ENCODE peak calls at places on chromosomes 4 and X, in six cellular contexts. One of them, this sample, is unnamed. For H3K27me3, the result is how much of the 10 kb centered on the place peaks cover.

GRCh38 chr4:3437582-3437936 is 4.2 kb upstream of the HGFAC start:
- DNase-seq in neural progenitor cell: no peak
- DNase-seq in GM23248: no peak
- DNase-seq in ovary: peak
- DNase-seq in psoas muscle: peak
- DNase-seq in transverse colon: no peak
- DNase-seq in this sample: no peak

GRCh38 chrX:46683023-46683422 is 75.9 kb downstream of the SLC9A7 start:
- DNase-seq in neural progenitor cell: no peak
- DNase-seq in GM23248: peak
- DNase-seq in ovary: no peak
- DNase-seq in psoas muscle: no peak
- DNase-seq in transverse colon: no peak
- DNase-seq in this sample: no peak

GRCh38 chrX:20143539-20143938 is 1.9 kb upstream of the EIF1AX start:
- DNase-seq in neural progenitor cell: no peak
- DNase-seq in GM23248: no peak
- DNase-seq in ovary: no peak
- DNase-seq in psoas muscle: no peak
- DNase-seq in transverse colon: no peak
- DNase-seq in this sample: no peak

GRCh38 chr4:36414248-36414647 is 132.8 kb downstream of the DTHD1 start:
- DNase-seq in neural progenitor cell: no peak
- DNase-seq in GM23248: no peak
- DNase-seq in ovary: no peak
- DNase-seq in psoas muscle: no peak
- DNase-seq in transverse colon: no peak
- DNase-seq in this sample: no peak

GRCh38 chrX:153102436-153102835 is 30.2 kb downstream of the PNMA6A start:
- DNase-seq in neural progenitor cell: no peak
- DNase-seq in GM23248: no peak
- DNase-seq in ovary: no peak
- DNase-seq in psoas muscle: no peak
- DNase-seq in transverse colon: no peak
- DNase-seq in this sample: no peak

GRCh38 chr4:132557660-132558059 is 591.4 kb upstream of the PCDH10 start:
- DNase-seq in neural progenitor cell: peak
- DNase-seq in GM23248: no peak
- DNase-seq in ovary: no peak
- DNase-seq in psoas muscle: no peak
- DNase-seq in transverse colon: no peak
- DNase-seq in this sample: no peak

GRCh38 chrX:107563851-107564250 is 64.5 kb upstream of the PRPS1 start:
- DNase-seq in neural progenitor cell: no peak
- DNase-seq in GM23248: no peak
- DNase-seq in ovary: no peak
- DNase-seq in psoas muscle: no peak
- DNase-seq in transverse colon: no peak
- DNase-seq in this sample: no peak

GRCh38 chrX:95056901-95057300 is 1382.9 kb downstream of the FAM133A start:
- DNase-seq in neural progenitor cell: peak
- DNase-seq in GM23248: peak
- DNase-seq in ovary: no peak
- DNase-seq in psoas muscle: no peak
- DNase-seq in transverse colon: no peak
- DNase-seq in this sample: no peak

GRCh38 chrX:86149089-86149488 is 838 bp downstream of the DACH2 start:
- DNase-seq in neural progenitor cell: peak
- DNase-seq in GM23248: no peak
- DNase-seq in ovary: no peak
- DNase-seq in psoas muscle: no peak
- DNase-seq in transverse colon: no peak
- DNase-seq in this sample: no peak

GRCh38 chr4:83329521-83330105 is 5.0 kb downstream of the HPSE start:
- DNase-seq in neural progenitor cell: no peak
- DNase-seq in GM23248: peak
- DNase-seq in ovary: no peak
- DNase-seq in psoas muscle: no peak
- DNase-seq in transverse colon: no peak
- DNase-seq in this sample: no peak

GRCh38 chr4:99652596-99653436 is 4.8 kb downstream of the C4orf54 start:
- DNase-seq in neural progenitor cell: no peak
- DNase-seq in GM23248: no peak
- DNase-seq in ovary: peak
- DNase-seq in psoas muscle: peak
- DNase-seq in transverse colon: no peak
- DNase-seq in this sample: no peak

GRCh38 chrX:107857815-107858214 is 32.1 kb downstream of the MID2 start:
- DNase-seq in neural progenitor cell: no peak
- DNase-seq in GM23248: no peak
- DNase-seq in ovary: no peak
- DNase-seq in psoas muscle: no peak
- DNase-seq in transverse colon: no peak
- DNase-seq in this sample: no peak

GRCh38 chr4:56861365-56861764 is 39.9 kb upstream of the SPINK2 start:
- DNase-seq in neural progenitor cell: peak
- DNase-seq in GM23248: no peak
- DNase-seq in ovary: no peak
- DNase-seq in psoas muscle: no peak
- DNase-seq in transverse colon: no peak
- DNase-seq in this sample: no peak

GRCh38 chr4:18081708-18082107 is 60.2 kb upstream of the LCORL start:
- DNase-seq in neural progenitor cell: no peak
- DNase-seq in GM23248: no peak
- DNase-seq in ovary: no peak
- DNase-seq in psoas muscle: no peak
- DNase-seq in transverse colon: no peak
- DNase-seq in this sample: no peak

GRCh38 chrX:134526399-134526798 is 66.4 kb downstream of the HPRT1 start:
- DNase-seq in neural progenitor cell: no peak
- DNase-seq in GM23248: peak
- DNase-seq in ovary: no peak
- DNase-seq in psoas muscle: no peak
- DNase-seq in transverse colon: no peak
- DNase-seq in this sample: no peak

GRCh38 chr4:105619193-105619931 is 66.9 kb downstream of the ARHGEF38 start:
- DNase-seq in neural progenitor cell: no peak
- DNase-seq in GM23248: no peak
- DNase-seq in ovary: peak
- DNase-seq in psoas muscle: peak
- DNase-seq in transverse colon: peak
- DNase-seq in this sample: no peak

GRCh38 chrX:150162141-150162540 is 201.0 kb upstream of the MAMLD1 start:
- DNase-seq in neural progenitor cell: no peak
- DNase-seq in GM23248: peak
- DNase-seq in ovary: no peak
- DNase-seq in psoas muscle: no peak
- DNase-seq in transverse colon: no peak
- DNase-seq in this sample: peak

DNA sequence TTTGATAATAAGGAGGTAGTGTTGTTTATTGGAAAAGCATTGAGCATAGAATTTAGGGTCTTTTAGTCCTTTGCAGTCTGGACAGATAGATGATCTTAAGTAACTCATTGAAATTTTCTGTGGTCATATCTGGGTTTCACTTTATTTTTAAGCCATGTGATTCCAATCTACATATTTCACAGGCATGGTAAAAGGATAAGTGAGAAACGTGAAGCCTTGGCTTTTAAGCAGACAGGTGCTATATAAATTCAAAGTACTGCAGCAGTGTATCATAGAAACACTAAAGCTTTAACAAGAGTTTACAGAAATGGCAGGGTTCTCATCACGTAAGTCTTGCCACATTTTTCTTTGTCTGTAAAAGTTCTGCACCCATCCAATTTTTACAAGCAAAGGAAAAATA is 4.9 kb downstream of the PLS3 start:
- DNase-seq in neural progenitor cell: no peak
- DNase-seq in GM23248: no peak
- DNase-seq in ovary: no peak
- DNase-seq in psoas muscle: no peak
- DNase-seq in transverse colon: no peak
- DNase-seq in this sample: no peak
- H3K27me3 ChIP-seq in neural progenitor cell: under half
- H3K27me3 ChIP-seq in GM23248: under half
- H3K27me3 ChIP-seq in ovary: under half
- H3K27me3 ChIP-seq in psoas muscle: under half
- H3K27me3 ChIP-seq in transverse colon: under half
- H3K27me3 ChIP-seq in this sample: under half

GRCh38 chrX:137646472-137646871 is 80.5 kb downstream of the ZIC3 start:
- DNase-seq in neural progenitor cell: no peak
- DNase-seq in GM23248: no peak
- DNase-seq in ovary: no peak
- DNase-seq in psoas muscle: no peak
- DNase-seq in transverse colon: no peak
- DNase-seq in this sample: no peak
- H3K27me3 ChIP-seq in neural progenitor cell: under half
- H3K27me3 ChIP-seq in GM23248: under half
- H3K27me3 ChIP-seq in ovary: under half
- H3K27me3 ChIP-seq in psoas muscle: under half
- H3K27me3 ChIP-seq in transverse colon: under half
- H3K27me3 ChIP-seq in this sample: under half

GRCh38 chr4:174214102-174214878 is 69.2 kb downstream of the FBXO8 start:
- DNase-seq in neural progenitor cell: peak
- DNase-seq in GM23248: peak
- DNase-seq in ovary: no peak
- DNase-seq in psoas muscle: no peak
- DNase-seq in transverse colon: no peak
- DNase-seq in this sample: peak
- H3K27me3 ChIP-seq in neural progenitor cell: half or more
- H3K27me3 ChIP-seq in GM23248: under half
- H3K27me3 ChIP-seq in ovary: under half
- H3K27me3 ChIP-seq in psoas muscle: under half
- H3K27me3 ChIP-seq in transverse colon: half or more
- H3K27me3 ChIP-seq in this sample: under half

DNA sequence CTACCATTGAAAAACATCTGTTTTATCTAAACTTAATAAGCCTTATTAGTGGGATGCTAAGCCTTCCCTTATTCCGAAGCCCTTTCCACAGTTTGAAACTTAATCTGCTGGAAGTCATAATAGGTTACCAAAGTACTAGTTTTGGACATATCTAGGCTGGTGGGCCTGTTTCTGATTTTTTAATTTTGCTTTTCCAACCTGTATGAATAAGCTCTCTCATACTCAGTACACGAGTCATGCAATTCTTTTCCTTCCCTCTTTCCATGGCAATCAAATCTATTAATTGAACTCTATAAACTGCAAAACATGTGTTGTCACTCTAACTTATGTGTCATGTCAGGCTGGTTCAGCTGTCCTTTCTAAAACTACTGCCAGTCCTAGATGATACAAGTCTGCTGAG is 91.0 kb downstream of the AMMECR1 start:
- DNase-seq in neural progenitor cell: no peak
- DNase-seq in GM23248: peak
- DNase-seq in ovary: no peak
- DNase-seq in psoas muscle: no peak
- DNase-seq in transverse colon: no peak
- DNase-seq in this sample: no peak
- H3K27me3 ChIP-seq in neural progenitor cell: under half
- H3K27me3 ChIP-seq in GM23248: under half
- H3K27me3 ChIP-seq in ovary: under half
- H3K27me3 ChIP-seq in psoas muscle: under half
- H3K27me3 ChIP-seq in transverse colon: under half
- H3K27me3 ChIP-seq in this sample: under half

DNA sequence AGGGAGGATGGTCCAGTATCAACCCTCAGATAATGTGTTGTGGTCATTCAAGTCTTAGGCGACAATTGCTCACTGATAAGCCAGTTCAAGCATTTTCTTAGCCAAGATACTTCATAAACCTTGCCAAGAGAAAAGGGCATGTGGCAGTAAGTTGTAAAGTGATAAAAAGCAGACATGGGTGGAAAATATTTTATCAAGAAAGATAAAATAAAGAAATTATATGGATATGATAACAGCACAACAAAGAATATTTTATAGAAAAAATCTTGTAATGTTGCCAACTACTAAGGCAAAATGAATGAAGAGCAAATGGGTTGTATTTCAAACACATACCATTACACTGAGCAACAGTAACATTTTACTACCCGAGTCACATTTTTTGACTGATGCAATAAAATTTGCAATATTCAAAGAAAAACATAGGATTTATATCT is 217.4 kb upstream of the PITX2 start:
- DNase-seq in neural progenitor cell: no peak
- DNase-seq in GM23248: peak
- DNase-seq in ovary: no peak
- DNase-seq in psoas muscle: no peak
- DNase-seq in transverse colon: no peak
- DNase-seq in this sample: no peak
- H3K27me3 ChIP-seq in neural progenitor cell: under half
- H3K27me3 ChIP-seq in GM23248: under half
- H3K27me3 ChIP-seq in ovary: under half
- H3K27me3 ChIP-seq in psoas muscle: under half
- H3K27me3 ChIP-seq in transverse colon: under half
- H3K27me3 ChIP-seq in this sample: under half

DNA sequence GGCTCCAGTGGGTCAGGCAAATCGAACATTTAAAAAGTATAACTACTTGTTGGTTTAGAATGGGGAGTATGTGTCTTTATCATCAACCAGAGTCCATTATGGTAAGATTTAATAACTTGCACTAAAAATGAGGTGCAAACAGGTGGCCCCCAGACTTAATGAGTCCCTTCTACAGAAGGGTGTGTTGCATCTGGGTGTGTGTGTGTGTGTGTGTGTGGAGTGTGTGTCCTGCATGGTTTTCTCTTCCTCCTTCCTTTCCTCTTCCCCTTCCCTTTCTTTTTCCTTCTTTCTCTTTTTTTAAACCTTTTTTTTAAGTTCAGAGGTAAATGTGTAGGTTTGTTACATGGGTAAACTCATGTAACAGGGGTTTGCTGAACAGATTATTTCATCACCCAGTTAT is 53.7 kb downstream of the GPRIN3 start:
- DNase-seq in neural progenitor cell: no peak
- DNase-seq in GM23248: no peak
- DNase-seq in ovary: no peak
- DNase-seq in psoas muscle: no peak
- DNase-seq in transverse colon: no peak
- DNase-seq in this sample: no peak
- H3K27me3 ChIP-seq in neural progenitor cell: under half
- H3K27me3 ChIP-seq in GM23248: under half
- H3K27me3 ChIP-seq in ovary: under half
- H3K27me3 ChIP-seq in psoas muscle: under half
- H3K27me3 ChIP-seq in transverse colon: under half
- H3K27me3 ChIP-seq in this sample: under half

DNA sequence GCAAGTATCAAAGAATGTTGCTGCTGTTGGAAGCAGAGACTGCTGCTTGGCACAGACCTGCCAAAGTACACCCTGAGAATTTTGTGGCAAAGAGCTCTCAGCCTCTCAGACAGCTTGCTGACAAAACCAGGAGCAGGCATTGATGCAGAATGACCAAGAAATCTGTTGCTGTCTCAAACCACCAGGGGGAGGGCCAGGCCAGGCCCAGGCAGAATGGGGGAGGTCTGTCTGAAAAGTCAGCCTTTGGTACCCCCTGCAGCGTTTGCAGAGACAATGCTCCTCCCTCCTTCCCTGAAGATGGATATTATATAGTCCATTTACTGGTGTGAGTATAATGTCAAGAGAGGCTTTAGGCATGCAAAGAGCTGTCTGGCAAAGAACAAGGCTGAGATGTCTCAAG is 52.9 kb upstream of the TRPC5OS start:
- DNase-seq in neural progenitor cell: peak
- DNase-seq in GM23248: peak
- DNase-seq in ovary: no peak
- DNase-seq in psoas muscle: no peak
- DNase-seq in transverse colon: no peak
- DNase-seq in this sample: peak
- H3K27me3 ChIP-seq in neural progenitor cell: under half
- H3K27me3 ChIP-seq in GM23248: under half
- H3K27me3 ChIP-seq in ovary: under half
- H3K27me3 ChIP-seq in psoas muscle: under half
- H3K27me3 ChIP-seq in transverse colon: under half
- H3K27me3 ChIP-seq in this sample: under half

GRCh38 chr4:120227568-120227967 is 160.9 kb upstream of the MAD2L1 start:
- DNase-seq in neural progenitor cell: no peak
- DNase-seq in GM23248: no peak
- DNase-seq in ovary: no peak
- DNase-seq in psoas muscle: no peak
- DNase-seq in transverse colon: no peak
- DNase-seq in this sample: no peak
- H3K27me3 ChIP-seq in neural progenitor cell: under half
- H3K27me3 ChIP-seq in GM23248: under half
- H3K27me3 ChIP-seq in ovary: under half
- H3K27me3 ChIP-seq in psoas muscle: under half
- H3K27me3 ChIP-seq in transverse colon: under half
- H3K27me3 ChIP-seq in this sample: under half